ENCODE peak calls at places on chromosome 14, in five cellular contexts. V is naive thymus-derived CD4-positive, alpha-beta T cell; C is right lobe of liver; W is IMR-90; M is spleen. O is an unnamed sample.

GRCh38 chr14:80567905-80568512 is 356.7 kb upstream of the DIO2 start:
- DNase-seq in V (no peak), C (no peak), W (peak; percentile 68), M (no peak), O (no peak)

GRCh38 chr14:21026988-21027315 is 2.1 kb upstream of the NDRG2 start:
- DNase-seq in V (no peak), C (no peak), W (no peak), M (no peak), O (no peak)

GRCh38 chr14:68065322-68065721 is 245.7 kb downstream of the RAD51B start:
- DNase-seq in V (no peak), C (no peak), W (no peak), M (no peak), O (no peak)

GRCh38 chr14:76311410-76311758 is 64.6 kb upstream of the ESRRB start:
- DNase-seq in V (no peak), C (no peak), W (no peak), M (no peak), O (no peak)

GRCh38 chr14:76958975-76959710 is 69.4 kb downstream of the IRF2BPL start:
- DNase-seq in V (no peak), C (no peak), W (peak; percentile 72), M (no peak), O (no peak)

GRCh38 chr14:100842799-100843198 is 16.9 kb downstream of the MEG3 start:
- DNase-seq in V (no peak), C (no peak), W (peak; percentile 95), M (peak; percentile 10), O (no peak)

GRCh38 chr14:42504433-42504832 is 897.8 kb downstream of the LRFN5 start:
- DNase-seq in V (no peak), C (no peak), W (no peak), M (no peak), O (no peak)

GRCh38 chr14:92451245-92451644 is 62.3 kb upstream of the RIN3 start:
- DNase-seq in V (no peak), C (no peak), W (no peak), M (peak; percentile 44), O (no peak)

GRCh38 chr14:78286210-78286609 is 116.0 kb downstream of the NRXN3 start:
- DNase-seq in V (no peak), C (no peak), W (no peak), M (no peak), O (no peak)

GRCh38 chr14:60514378-60515243 is 5.7 kb downstream of the SIX6 start:
- DNase-seq in V (no peak), C (no peak), W (no peak), M (no peak), O (peak; percentile 64)

GRCh38 chr14:103380719-103381377 is 4.4 kb upstream of the MARK3 start:
- DNase-seq in V (no peak), C (no peak), W (no peak), M (no peak), O (no peak)

GRCh38 chr14:85235868-85236267 is 294.1 kb upstream of the FLRT2 start:
- DNase-seq in V (no peak), C (no peak), W (no peak), M (no peak), O (no peak)

GRCh38 chr14:52589646-52590045 is 37.0 kb downstream of the GPR137C start:
- DNase-seq in V (no peak), C (no peak), W (peak; percentile 34), M (no peak), O (no peak)

GRCh38 chr14:32254952-32255679 is 52.0 kb upstream of the RNU6-8 start:
- DNase-seq in V (peak; percentile 42), C (peak; percentile 73), W (peak; percentile 70), M (no peak), O (no peak)

GRCh38 chr14:105475916-105476845 is 1.6 kb downstream of the CRIP2 start:
- DNase-seq in V (no peak), C (peak; percentile 95), W (peak; percentile 18), M (peak; percentile 90), O (no peak)
- H3K4me3 ChIP-seq in V (no peak overlapping the region), C (peak overlapping the region; percentile 63), W (peak overlapping the region; percentile 99), M (peak overlapping the region; percentile 77), O (peak overlapping the region; percentile 66)

DNA sequence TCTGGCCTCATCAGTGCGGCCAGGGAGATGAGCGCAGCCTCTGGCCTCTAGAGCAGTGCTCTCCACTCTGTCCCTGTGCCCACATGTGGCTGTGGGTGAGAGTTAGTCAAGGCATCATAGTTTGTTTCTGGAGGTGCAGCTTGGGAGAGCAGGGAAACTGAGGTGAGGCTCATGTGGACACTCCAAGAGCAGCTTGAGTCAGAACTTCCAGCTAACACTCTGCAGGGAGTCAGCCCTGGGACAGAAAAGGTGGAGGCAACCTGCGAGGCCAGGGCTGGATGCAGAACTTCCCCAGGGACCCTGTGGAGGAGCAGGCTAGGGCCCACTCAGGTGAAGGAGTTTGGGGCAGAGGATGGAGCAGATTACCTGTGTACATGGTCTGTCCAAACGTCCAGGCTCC is 10.8 kb downstream of the ISCA2 start:
- DNase-seq in V (no peak), C (no peak), W (no peak), M (no peak), O (no peak)
- H3K36me3 ChIP-seq in V (no peaks in the 10 kb centered on the region), C (no peaks in the 10 kb centered on the region), W (peaks cover 32% of the 10 kb centered on the region), M (no peaks in the 10 kb centered on the region), O (peaks cover 10% of the 10 kb centered on the region)

GRCh38 chr14:50397461-50398196 is 948 bp upstream of the CDKL1 start:
- DNase-seq in V (no peak), C (peak; percentile 73), W (no peak), M (no peak), O (no peak)
- H3K4me3 ChIP-seq in V (peak overlapping the region; percentile 78), C (peak overlapping the region; percentile 56), W (peak overlapping the region; percentile 61), M (peak overlapping the region; percentile 82), O (peak overlapping the region; percentile 91)

GRCh38 chr14:30657606-30658163 is 35.6 kb downstream of the SCFD1 start:
- DNase-seq in V (no peak), C (no peak), W (peak; percentile 7), M (no peak), O (no peak)
- H3K36me3 ChIP-seq in V (peaks cover 7% of the 10 kb centered on the region), C (no peaks in the 10 kb centered on the region), W (peaks cover 34% of the 10 kb centered on the region), M (peaks cover 56% of the 10 kb centered on the region), O (peaks cover 64% of the 10 kb centered on the region)

DNA sequence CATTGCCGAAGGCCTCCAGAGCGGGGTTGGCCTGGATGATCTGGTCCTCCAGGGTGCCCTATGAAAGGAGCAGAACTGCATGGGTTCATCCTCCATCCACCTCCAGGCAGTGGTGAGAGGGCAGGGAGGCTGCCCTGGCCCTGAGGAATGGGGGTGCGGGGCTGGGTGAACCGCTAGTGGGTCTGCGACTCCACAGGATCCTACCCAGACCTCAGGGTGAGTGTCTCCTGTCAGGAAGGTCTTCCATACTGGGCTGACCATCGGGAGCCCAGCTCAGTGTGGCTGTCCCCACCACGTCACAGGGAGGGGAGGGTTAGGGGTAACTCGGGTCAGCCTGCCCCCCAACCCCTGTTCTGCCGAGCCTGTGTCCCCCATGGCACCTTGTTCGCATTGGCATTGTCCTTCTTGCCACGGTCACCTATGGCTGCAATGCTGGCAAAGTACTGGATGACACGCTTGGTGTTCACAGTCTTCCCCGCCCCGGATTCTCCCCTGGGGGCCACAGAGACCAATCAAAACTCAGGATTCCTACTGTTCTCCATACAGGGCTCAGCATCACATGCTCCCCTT is 3.7 kb downstream of the MYH6 start:
- DNase-seq in V (no peak), C (no peak), W (no peak), M (no peak), O (no peak)
- H3K4me3 ChIP-seq in V (no peak overlapping the region), C (no peak overlapping the region), W (no peak overlapping the region), M (no peak overlapping the region), O (no peak overlapping the region)

DNA sequence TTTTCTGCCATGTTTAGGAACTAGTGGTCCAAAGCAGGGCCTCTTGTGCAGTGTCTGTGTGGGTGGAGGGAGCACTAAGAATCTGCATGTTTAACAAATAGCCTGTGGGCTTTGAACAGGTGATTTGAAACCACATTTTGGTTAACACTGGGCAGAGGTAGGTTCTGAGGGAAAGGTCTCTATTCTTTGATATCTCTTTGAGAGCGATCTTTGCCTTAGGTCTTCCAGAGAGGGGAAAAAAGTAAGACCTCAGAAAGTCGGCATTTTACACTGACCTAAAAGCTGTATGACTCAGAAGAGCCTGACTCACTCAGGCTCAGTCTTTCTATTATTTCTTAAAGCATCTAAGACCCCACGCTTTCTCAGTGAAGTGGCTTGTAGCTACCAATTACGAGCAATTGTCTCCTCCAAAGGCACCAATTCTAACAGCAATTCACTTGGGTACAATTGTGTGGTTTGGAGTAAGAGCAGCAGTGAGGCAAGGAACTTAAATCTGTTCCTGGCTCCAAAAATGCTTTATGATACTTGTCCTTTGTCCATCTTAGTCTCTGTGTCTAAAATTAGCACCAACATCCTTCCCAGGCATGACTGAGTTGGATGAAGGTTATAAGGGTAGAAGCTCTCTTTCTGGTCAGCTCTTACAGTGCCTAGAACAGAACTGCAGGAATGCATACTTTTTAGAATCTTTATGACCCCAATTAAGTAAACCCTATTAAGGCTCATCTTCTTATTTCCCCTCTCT is 8.8 kb downstream of the EIF2B2 start:
- DNase-seq in V (no peak), C (no peak), W (peak; percentile 78), M (no peak), O (no peak)
- H3K36me3 ChIP-seq in V (peaks cover 25% of the 10 kb centered on the region), C (no peaks in the 10 kb centered on the region), W (peaks cover 31% of the 10 kb centered on the region), M (peaks cover 70% of the 10 kb centered on the region), O (peaks cover 93% of the 10 kb centered on the region)

GRCh38 chr14:95877633-95878032 is 1.0 kb downstream of the TUNAR start:
- DNase-seq in V (no peak), C (no peak), W (no peak), M (no peak), O (no peak)
- H3K4me3 ChIP-seq in V (no peak overlapping the region), C (no peak overlapping the region), W (no peak overlapping the region), M (no peak overlapping the region), O (no peak overlapping the region)

GRCh38 chr14:35113308-35113950 is 8.4 kb downstream of the PPP2R3C start:
- DNase-seq in V (no peak), C (no peak), W (no peak), M (no peak), O (no peak)
- H3K36me3 ChIP-seq in V (peaks cover 15% of the 10 kb centered on the region), C (no peaks in the 10 kb centered on the region), W (peaks cover 34% of the 10 kb centered on the region), M (peaks cover 78% of the 10 kb centered on the region), O (peaks cover 79% of the 10 kb centered on the region)

GRCh38 chr14:94024549-94024948 is 1.6 kb upstream of the OTUB2 start:
- DNase-seq in V (no peak), C (no peak), W (no peak), M (no peak), O (no peak)

GRCh38 chr14:94025720-94026119 is 420 bp upstream of the OTUB2 start:
- DNase-seq in V (no peak), C (no peak), W (no peak), M (no peak), O (no peak)

GRCh38 chr14:94026886-94027469 is 838 bp downstream of the OTUB2 start:
- DNase-seq in V (no peak), C (no peak), W (no peak), M (peak; percentile 68), O (no peak)

GRCh38 chr14:94027566-94028449 is 1.7 kb downstream of the OTUB2 start:
- DNase-seq in V (no peak), C (peak; percentile 74), W (no peak), M (peak; percentile 73), O (no peak)

GRCh38 chr14:94026173-94026885 is at the start of gene OTUB2:
- DNase-seq in V (peak; percentile 96), C (peak; percentile 99), W (peak; percentile 98), M (peak; percentile 96), O (peak; percentile 97)
- H3K4me3 ChIP-seq in V (peak within 1 kb of the TSS; percentile 51), C (peak within 1 kb of the TSS; percentile 71), W (peak within 1 kb of the TSS; percentile 60), M (peak within 1 kb of the TSS; percentile 59), O (peak within 1 kb of the TSS; percentile 68)

DNA sequence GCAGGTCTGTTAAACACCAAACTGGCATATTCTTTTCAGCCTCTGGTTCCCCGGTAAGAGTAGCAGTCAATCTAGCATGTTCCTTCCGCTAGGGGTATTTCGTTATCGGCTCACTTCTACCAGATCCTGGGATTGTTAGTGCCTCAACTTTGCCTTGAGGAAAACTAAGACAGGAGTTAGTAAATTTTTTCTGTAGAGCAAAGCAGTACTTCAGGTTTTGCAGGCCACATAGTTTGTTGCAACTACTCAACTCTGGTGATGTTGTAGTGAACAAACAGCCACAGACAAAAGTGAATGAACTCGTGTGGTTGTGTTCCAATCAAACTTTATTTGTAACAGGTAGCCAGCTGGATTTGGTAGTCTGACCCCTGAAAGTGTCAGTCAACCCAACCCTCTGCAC is 6.3 kb upstream of the CDH24 start:
- DNase-seq in V (no peak), C (no peak), W (no peak), M (no peak), O (no peak)
- H3K36me3 ChIP-seq in V (peaks cover 51% of the 10 kb centered on the region), C (peaks cover 30% of the 10 kb centered on the region), W (peaks cover 78% of the 10 kb centered on the region), M (peaks cover 99% of the 10 kb centered on the region), O (peaks cover 100% of the 10 kb centered on the region)

O was measured in upper lobe of right lung.